ENCODE peak calls at places on chromosomes 12 and 14, in four cellular contexts. F, A, J and S are unnamed samples.

GRCh38 chr12:122646568-122647220 is 56.5 kb downstream of the HCAR2 start:
- DNase-seq in F (peak; percentile 80), A (no peak), J (no peak), S (peak; percentile 23)

GRCh38 chr14:31927348-31927826 is 149.7 kb upstream of the ARHGAP5 start:
- DNase-seq in J (no peak), A (no peak), F (peak; percentile 87), S (peak; percentile 48)

GRCh38 chr14:98182385-98183055 is 1089.5 kb downstream of the BCL11B start:
- DNase-seq in A (no peak), J (no peak), F (no peak), S (no peak)

GRCh38 chr12:113609692-113610469 is 138.2 kb upstream of the LHX5 start:
- DNase-seq in J (no peak), F (no peak), A (no peak), S (no peak)

GRCh38 chr14:69848903-69849391 is 30.3 kb upstream of the SMOC1 start:
- DNase-seq in J (no peak), A (no peak), F (no peak), S (no peak)

GRCh38 chr12:99960312-99960711 is 24.4 kb downstream of the ANKS1B start:
- DNase-seq in A (no peak), J (no peak), F (no peak), S (no peak)

GRCh38 chr14:73721101-73721821 is 7.1 kb upstream of the PNMA1 start:
- DNase-seq in A (no peak), J (no peak), F (no peak), S (no peak)

GRCh38 chr12:64450711-64451486 is 1.0 kb upstream of the TBK1 start:
- DNase-seq in J (no peak), A (no peak), F (no peak), S (no peak)

GRCh38 chr14:100067971-100068959 is 3.0 kb downstream of the EVL start:
- DNase-seq in J (no peak), A (no peak), F (no peak), S (no peak)

GRCh38 chr12:131356485-131356884 is 354.4 kb upstream of the SFSWAP start:
- DNase-seq in F (no peak), J (no peak), A (no peak), S (no peak)

GRCh38 chr12:59803735-59804134 is 207.9 kb downstream of the SLC16A7 start:
- DNase-seq in F (peak; percentile 22), J (no peak), A (no peak), S (no peak)

GRCh38 chr12:122187466-122187865 is 4.5 kb downstream of the LRRC43 start:
- DNase-seq in A (no peak), F (no peak), J (no peak), S (no peak)

GRCh38 chr12:85322715-85323114 is 42.7 kb downstream of the ALX1 start:
- DNase-seq in A (no peak), F (no peak), J (no peak), S (no peak)

GRCh38 chr12:100450726-100451125 is 22.9 kb upstream of the NR1H4 start:
- DNase-seq in J (no peak), F (no peak), A (no peak), S (no peak)

DNA sequence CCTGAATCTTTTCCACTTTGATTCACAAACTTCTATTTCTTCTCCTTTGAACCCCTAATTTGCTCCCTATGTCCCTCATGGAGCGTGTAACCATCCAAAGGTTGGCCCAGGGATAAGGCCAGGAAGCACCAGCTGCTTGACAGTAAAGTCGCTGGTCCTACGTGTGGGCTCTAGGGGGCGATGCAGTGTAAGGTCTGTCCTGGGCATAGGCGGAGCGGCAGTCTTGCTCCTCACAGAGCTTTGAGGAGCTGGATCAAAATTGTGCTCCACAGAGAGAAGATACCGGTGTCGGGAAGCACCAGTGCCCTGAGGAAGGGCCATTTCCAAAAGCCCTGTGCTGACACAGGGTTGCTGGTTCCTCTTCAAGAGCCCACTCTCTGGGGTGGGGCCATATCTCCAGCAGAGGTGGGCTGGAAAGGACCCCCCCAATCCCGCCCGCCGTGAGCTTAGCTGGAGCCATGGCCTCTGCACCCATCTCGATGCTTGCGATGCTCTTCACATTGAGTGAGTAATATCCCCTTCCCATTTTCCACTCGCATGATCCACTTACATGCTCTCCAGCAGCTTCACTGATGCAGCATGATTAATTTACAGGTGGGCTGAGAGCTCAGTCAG is 49.9 kb upstream of the OR4E1 start:
- DNase-seq in F (no peak), J (no peak), A (no peak), S (no peak)
- TF ChIP-seq CTCF in F (no peak), J (no peak), A (no peak), S (no peak)

DNA sequence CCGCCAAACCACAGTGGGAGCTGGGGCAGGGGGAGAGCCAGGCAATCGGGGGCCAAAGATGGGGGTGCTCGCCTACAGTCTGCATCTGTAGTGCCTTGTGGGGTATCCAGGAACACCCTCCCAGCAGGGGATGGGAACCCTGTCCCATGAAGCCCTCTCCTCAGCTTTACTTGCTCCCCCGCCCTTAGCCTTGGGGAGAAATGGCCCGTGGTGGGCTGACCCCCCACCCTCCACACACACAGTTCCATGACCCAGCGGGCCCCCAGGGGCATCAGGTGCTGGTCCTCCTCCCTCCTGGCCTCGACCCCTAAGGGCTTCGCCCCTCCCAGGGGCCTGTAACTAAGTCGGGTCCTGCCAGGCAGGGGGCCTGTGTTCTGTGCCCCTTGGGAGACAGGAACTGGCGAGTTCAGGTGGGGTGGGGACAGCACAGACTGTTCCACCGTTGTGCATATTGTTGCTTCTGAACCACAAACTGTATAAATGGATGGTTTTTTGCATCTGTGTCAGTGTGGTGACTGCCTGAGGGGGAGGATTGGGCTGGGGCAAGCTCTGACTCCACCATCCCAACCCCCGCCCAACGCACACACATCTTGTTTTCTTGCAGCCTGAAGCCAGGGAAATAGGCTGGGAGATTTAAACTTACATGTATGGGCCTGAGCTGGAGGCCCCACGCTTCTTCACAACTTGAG is 8.8 kb downstream of the TAMALIN start:
- DNase-seq in J (no peak), F (no peak), A (no peak), S (no peak)
- TF ChIP-seq CTCF in J (no peak), F (no peak), A (no peak), S (no peak)

DNA sequence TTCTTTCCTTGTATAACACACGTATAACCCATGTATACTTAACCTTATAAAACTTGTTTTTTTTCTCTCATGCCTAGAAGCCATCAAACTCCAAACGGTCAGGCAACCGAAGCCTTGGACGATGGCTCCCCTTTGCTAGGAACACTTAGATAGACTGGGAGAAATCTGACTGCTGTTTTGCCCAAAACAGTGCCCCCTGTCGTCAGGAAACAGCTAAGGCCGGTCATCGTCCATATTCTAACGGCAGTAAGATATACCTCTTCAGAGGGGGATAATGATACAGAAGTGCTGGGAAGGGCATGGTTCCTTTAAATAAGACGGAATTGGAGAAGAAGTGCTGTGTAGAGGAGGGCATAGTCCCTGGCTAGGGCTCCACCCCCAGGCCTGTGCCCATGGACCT is 130.5 kb downstream of the SLC41A2 start:
- DNase-seq in J (no peak), A (no peak), F (no peak), S (no peak)
- TF ChIP-seq CTCF in J (no peak), A (no peak), F (peak; percentile 75), S (peak; percentile 13)

GRCh38 chr12:63151898-63152700 is 1.1 kb upstream of the AVPR1A start:
- DNase-seq in J (peak; percentile 20), F (peak; percentile 28), A (no peak), S (peak; percentile 2)
- TF ChIP-seq CTCF in J (peak; percentile 62), F (peak; percentile 82), A (peak; percentile 62), S (peak; percentile 86)

DNA sequence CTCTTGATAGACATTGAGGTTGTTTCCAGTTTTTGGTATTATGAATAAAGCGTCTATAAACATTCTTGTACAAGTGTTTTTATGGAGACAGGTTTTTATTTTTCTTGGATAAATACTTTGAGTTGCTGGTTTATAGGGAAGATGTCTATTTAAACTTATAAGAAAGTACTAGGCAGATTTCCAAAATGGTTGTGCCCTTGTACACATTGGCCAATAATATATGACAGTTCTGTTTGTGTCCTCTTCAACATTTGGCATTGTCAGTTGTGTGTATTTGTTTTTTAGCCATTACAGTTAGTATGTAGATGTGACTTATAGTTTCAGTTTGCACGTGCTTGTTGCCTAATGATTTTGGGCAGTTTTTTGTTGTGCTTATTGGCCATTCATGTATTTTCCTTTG is 42.1 kb downstream of the VRK1 start:
- DNase-seq in F (no peak), J (no peak), A (no peak), S (no peak)
- TF ChIP-seq CTCF in F (no peak), J (no peak), A (no peak), S (no peak)

DNA sequence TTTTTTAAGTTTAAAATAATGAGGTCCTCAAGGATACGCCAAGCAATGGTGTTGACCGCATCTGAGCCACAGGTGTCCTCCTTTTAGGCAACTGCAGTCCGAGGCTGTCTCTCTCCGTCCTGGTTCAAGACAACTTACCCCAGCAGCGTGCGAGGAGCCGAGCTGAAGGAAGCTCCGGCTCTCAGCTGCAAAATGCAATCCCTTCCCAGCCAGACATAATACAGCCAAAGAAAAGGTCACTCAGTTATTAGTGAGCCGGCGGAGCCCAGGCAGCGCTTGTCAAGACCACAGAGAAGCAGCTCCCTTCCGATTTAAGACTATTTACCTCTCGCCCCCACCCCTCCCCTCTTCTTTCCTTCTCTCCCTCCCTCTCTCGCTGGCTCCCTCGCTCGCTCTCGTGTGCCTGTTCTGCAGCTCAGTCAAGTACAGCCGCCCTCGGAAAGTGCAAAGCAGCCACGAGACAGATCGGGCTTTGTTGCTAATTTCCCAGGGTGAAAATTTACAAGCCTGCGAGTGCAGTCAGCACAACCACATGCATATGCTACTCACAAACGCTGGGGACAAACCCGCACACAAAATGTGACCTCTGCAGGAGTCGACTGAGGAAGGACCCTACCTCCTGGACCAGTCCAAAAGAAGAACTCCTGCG is 363 bp upstream of the LMO3 start:
- DNase-seq in J (no peak), A (no peak), F (peak; percentile 32), S (no peak)
- TF ChIP-seq CTCF in J (no peak), A (no peak), F (no peak), S (no peak)

GRCh38 chr14:91255026-91255695 is 10.7 kb upstream of the GPR68 start:
- DNase-seq in A (no peak), F (no peak), J (no peak), S (no peak)
- TF ChIP-seq CTCF in A (no peak), F (no peak), J (no peak), S (no peak)

GRCh38 chr12:56749364-56749763 is 2.8 kb downstream of the PRIM1 start:
- DNase-seq in A (no peak), F (no peak), J (no peak), S (no peak)

GRCh38 chr12:56753566-56753965 is 1.4 kb upstream of the PRIM1 start:
- DNase-seq in J (no peak), A (no peak), F (no peak), S (no peak)

GRCh38 chr12:56749853-56750252 is 2.3 kb downstream of the PRIM1 start:
- DNase-seq in A (no peak), F (no peak), J (no peak), S (no peak)

DNA sequence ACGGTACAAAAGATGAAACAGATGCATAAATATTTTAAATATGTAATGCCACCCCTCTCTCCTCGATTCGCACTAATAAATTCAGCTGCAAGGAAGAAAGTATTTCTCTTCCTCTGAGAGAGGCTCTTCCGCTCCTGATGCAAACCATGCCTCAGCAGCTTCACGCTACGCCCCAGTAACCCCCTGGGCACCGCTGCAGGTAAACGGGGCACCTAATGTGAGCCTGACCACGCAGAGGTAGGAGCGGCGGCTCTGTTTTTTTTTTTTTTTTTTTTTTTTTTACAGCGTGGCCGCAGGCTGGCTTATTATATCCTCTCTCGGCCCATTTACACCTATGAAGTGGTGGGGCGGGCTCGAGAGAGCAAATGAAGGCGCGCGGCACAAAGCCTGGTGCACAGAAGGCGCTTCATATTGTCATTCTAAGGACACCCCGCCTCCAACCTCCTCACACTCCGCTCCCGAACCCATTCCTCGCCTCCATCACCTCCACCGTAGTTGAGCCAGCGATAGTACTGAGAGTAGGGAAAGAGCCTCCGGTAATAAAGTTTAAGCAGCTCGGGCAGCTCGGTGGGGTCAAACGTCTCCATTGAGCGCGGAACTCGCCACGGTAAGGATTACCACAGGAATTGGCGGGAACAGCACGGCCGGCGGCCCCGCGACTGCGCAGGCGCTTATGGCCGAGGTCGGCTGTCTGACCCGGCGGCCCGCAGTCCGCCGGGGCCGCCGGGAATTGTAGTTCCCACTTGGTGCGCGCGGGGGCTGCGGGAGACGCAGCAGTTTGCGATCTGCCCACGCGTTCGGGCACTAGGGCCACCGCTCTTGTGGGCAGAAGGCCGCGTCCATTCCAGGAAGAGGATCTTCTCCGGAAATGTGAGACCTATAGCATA is at the start of gene PRIM1:
- DNase-seq in A (no peak), F (peak; percentile 63), J (peak; percentile 66), S (peak; percentile 39)
- TF ChIP-seq CTCF in A (no peak), F (peak; percentile 72), J (peak; percentile 35), S (no peak)